ENCODE peak calls at places on chromosomes 16 and 17, in eight cellular contexts. Z is ascending aorta; I is CD4-positive, alpha-beta T cell; A is Panc1; M is left lung; E is neural crest cell; B is nephron progenitor cell; Y is pancreas. U is an unnamed sample.

GRCh38 chr17:44219636-44220210 is at the start of gene UBTF:
- DNase-seq in Z (peak), M (peak), I (peak), Y (peak), B (peak), A (no peak), E (peak), U (peak)

GRCh38 chr17:27415090-27415795 is 41.0 kb upstream of the KSR1 start:
- DNase-seq in E (no peak), Z (no peak), B (no peak), A (no peak), M (peak), Y (no peak), I (no peak), U (peak)

GRCh38 chr17:32015245-32016013 is 8.2 kb downstream of the LRRC37B start:
- DNase-seq in A (peak), I (no peak), Y (no peak), M (no peak), E (no peak), Z (no peak), B (peak), U (no peak)

GRCh38 chr16:57314161-57314785 is 29.8 kb upstream of the PLLP start:
- DNase-seq in E (no peak), B (no peak), M (no peak), Y (no peak), A (no peak), Z (peak), I (no peak), U (no peak)

GRCh38 chr17:34163681-34164080 is 91.4 kb upstream of the CCL2 start:
- DNase-seq in I (no peak), Z (no peak), A (no peak), E (no peak), B (no peak), Y (no peak), M (no peak), U (no peak)

GRCh38 chr16:49961087-49961486 is 63.9 kb upstream of the CNEP1R1 start:
- DNase-seq in E (no peak), B (no peak), Y (no peak), Z (no peak), I (no peak), A (no peak), M (no peak), U (no peak)

GRCh38 chr16:8689686-8690085 is 15.3 kb downstream of the ABAT start:
- DNase-seq in M (no peak), I (no peak), Z (no peak), Y (no peak), A (no peak), B (no peak), E (no peak), U (no peak)

GRCh38 chr17:1391577-1391976 is 8.4 kb downstream of the YWHAE start:
- DNase-seq in E (no peak), I (no peak), Z (no peak), M (no peak), A (no peak), Y (no peak), B (no peak), U (no peak)

GRCh38 chr16:56848955-56849689 is 15.9 kb upstream of the SLC12A3 start:
- DNase-seq in M (no peak), B (no peak), E (no peak), I (no peak), Y (no peak), A (no peak), Z (peak), U (no peak)

GRCh38 chr17:8960325-8961144 is 5.0 kb downstream of the PIK3R5 start:
- DNase-seq in I (no peak), Y (no peak), M (no peak), B (no peak), Z (no peak), E (no peak), A (no peak), U (no peak)

GRCh38 chr17:885971-886571 is 93.5 kb downstream of the NXN start:
- DNase-seq in E (no peak), Z (peak), M (no peak), I (no peak), B (no peak), A (no peak), Y (peak), U (no peak)

GRCh38 chr16:16019488-16019887 is 70.1 kb downstream of the ABCC1 start:
- DNase-seq in A (no peak), M (no peak), B (no peak), I (no peak), Y (no peak), E (no peak), Z (peak), U (no peak)

GRCh38 chr16:49958474-49958873 is 66.6 kb upstream of the CNEP1R1 start:
- DNase-seq in M (no peak), Y (no peak), B (no peak), A (no peak), Z (no peak), I (no peak), E (no peak), U (no peak)

GRCh38 chr16:17470871-17471744 is at the start of gene XYLT1:
- DNase-seq in B (peak), A (no peak), I (peak), Y (peak), E (peak), Z (peak), M (peak), U (peak)

GRCh38 chr17:73957564-73957963 is 245.9 kb upstream of the RPL38 start:
- DNase-seq in A (no peak), M (no peak), I (no peak), Y (no peak), Z (no peak), E (no peak), B (no peak), U (no peak)

GRCh38 chr17:36529121-36529520 is 5.5 kb downstream of the MYO19 start:
- DNase-seq in I (no peak), Y (no peak), A (no peak), B (no peak), E (no peak), Z (no peak), M (no peak), U (no peak)

GRCh38 chr16:13307861-13308260 is 406.5 kb downstream of the SHISA9 start:
- DNase-seq in M (no peak), Y (no peak), B (no peak), Z (no peak), E (no peak), I (no peak), A (no peak), U (no peak)

GRCh38 chr17:7167832-7168231 is 11.3 kb downstream of the ASGR1 start:
- DNase-seq in E (no peak), B (no peak), M (no peak), Y (no peak), Z (no peak), I (no peak), A (no peak), U (no peak)

GRCh38 chr17:77247048-77247541 is 106.3 kb downstream of the SEC14L1 start:
- DNase-seq in Y (peak), I (peak), E (peak), Z (peak), A (peak), B (peak), M (peak), U (peak)

GRCh38 chr17:16304832-16305231 is 48.4 kb downstream of the CENPV start:
- DNase-seq in Y (no peak), E (peak), M (no peak), B (peak), I (no peak), Z (no peak), A (peak), U (no peak)

GRCh38 chr17:82702161-82702932 is 3.8 kb upstream of the RAB40B start:
- DNase-seq in Z (no peak), Y (no peak), A (no peak), M (no peak), I (no peak), B (no peak), E (no peak), U (no peak)

GRCh38 chr17:68314916-68315535 is 23.7 kb downstream of the ARSG start:
- DNase-seq in E (no peak), B (no peak), I (no peak), A (no peak), M (peak), Z (no peak), Y (no peak), U (no peak)

GRCh38 chr16:82990155-82990554 is 363.4 kb downstream of the CDH13 start:
- DNase-seq in Z (no peak), A (no peak), B (no peak), Y (no peak), E (no peak), M (no peak), I (no peak), U (no peak)

GRCh38 chr16:30637952-30638351 is 12.8 kb upstream of the PRR14 start:
- DNase-seq in E (no peak), A (peak), I (no peak), M (no peak), B (no peak), Z (no peak), Y (no peak), U (no peak)

GRCh38 chr16:23026777-23027362 is 122.4 kb downstream of the USP31 start:
- DNase-seq in E (peak), Y (no peak), I (no peak), Z (no peak), B (peak), M (no peak), A (no peak), U (no peak)

GRCh38 chr17:77959216-77959925 is 868 bp downstream of the TNRC6C start:
- DNase-seq in A (no peak), M (no peak), E (no peak), Y (peak), Z (no peak), B (peak), I (peak), U (peak)

GRCh38 chr16:89364603-89365002 is 125.8 kb downstream of the ANKRD11 start:
- DNase-seq in B (no peak), I (no peak), M (no peak), A (no peak), Z (no peak), Y (peak), E (no peak), U (no peak)

GRCh38 chr16:89655062-89655643 is 2.4 kb downstream of the CHMP1A start:
- DNase-seq in A (no peak), Z (no peak), B (no peak), I (no peak), E (no peak), Y (no peak), M (no peak), U (no peak)

GRCh38 chr17:45131616-45132301 is 556 bp downstream of the PLCD3 start:
- DNase-seq in A (no peak), I (peak), E (peak), Z (peak), M (no peak), Y (peak), B (peak), U (peak)

GRCh38 chr16:89410794-89411309 is 79.5 kb downstream of the ANKRD11 start:
- DNase-seq in B (no peak), A (no peak), Y (peak), M (peak), I (no peak), Z (peak), E (no peak), U (peak)

GRCh38 chr17:56481654-56482053 is 111.8 kb upstream of the NOG start:
- DNase-seq in A (no peak), E (no peak), Z (no peak), Y (no peak), I (no peak), B (no peak), M (no peak), U (no peak)

GRCh38 chr17:51325471-51325870 is 65.1 kb downstream of the UTP18 start:
- DNase-seq in M (no peak), Z (no peak), I (no peak), E (no peak), B (no peak), A (no peak), Y (no peak), U (no peak)

GRCh38 chr17:51319186-51319585 is 58.8 kb downstream of the UTP18 start:
- DNase-seq in E (no peak), Y (no peak), M (no peak), A (no peak), B (no peak), I (no peak), Z (no peak), U (no peak)

GRCh38 chr17:51322390-51323029 is 62.2 kb downstream of the UTP18 start:
- DNase-seq in B (no peak), E (no peak), M (no peak), I (no peak), A (peak), Y (no peak), Z (no peak), U (no peak)
- TF ChIP-seq CTCF in B (peak), E (peak), M (no peak), I (peak), A (peak), Y (no peak), Z (no peak), U (peak)

GRCh38 chr17:4782652-4783051 is 3.5 kb downstream of the VMO1 start:
- DNase-seq in Y (no peak), B (no peak), A (no peak), I (no peak), E (no peak), Z (no peak), M (peak), U (no peak)
- TF ChIP-seq CTCF in Y (no peak), B (no peak), A (no peak), I (no peak), E (no peak), Z (no peak), M (no peak), U (no peak)

GRCh38 chr16:72787519-72788268 is 260.2 kb downstream of the ZFHX3 start:
- DNase-seq in Y (no peak), Z (peak), E (peak), A (no peak), M (peak), B (peak), I (peak), U (peak)
- TF ChIP-seq CTCF in Y (no peak), Z (no peak), E (no peak), A (no peak), M (no peak), B (no peak), I (no peak), U (no peak)

DNA sequence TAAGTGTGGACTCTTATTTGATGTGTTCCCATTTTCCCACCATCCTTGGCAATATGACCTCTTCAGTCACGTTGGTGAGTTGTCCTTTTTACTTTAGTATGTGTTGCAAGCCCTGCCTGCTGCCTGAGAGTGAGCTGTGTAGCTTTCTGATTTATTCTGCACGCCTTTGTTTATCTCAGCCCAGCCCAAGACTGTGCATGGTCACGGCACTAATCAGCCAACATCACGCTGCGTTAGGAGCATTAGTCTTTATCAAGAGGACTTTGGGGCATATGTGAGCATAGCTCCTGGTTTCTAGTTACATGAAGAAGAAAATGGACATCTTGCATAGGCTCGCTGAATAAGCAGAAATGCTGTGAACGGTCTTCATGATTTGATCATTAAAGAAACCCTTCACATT is 6.1 kb downstream of the TOM1L1 start:
- DNase-seq in Z (no peak), Y (no peak), I (no peak), M (no peak), A (no peak), E (no peak), B (no peak), U (no peak)
- TF ChIP-seq CTCF in Z (no peak), Y (no peak), I (no peak), M (no peak), A (no peak), E (no peak), B (no peak), U (no peak)

DNA sequence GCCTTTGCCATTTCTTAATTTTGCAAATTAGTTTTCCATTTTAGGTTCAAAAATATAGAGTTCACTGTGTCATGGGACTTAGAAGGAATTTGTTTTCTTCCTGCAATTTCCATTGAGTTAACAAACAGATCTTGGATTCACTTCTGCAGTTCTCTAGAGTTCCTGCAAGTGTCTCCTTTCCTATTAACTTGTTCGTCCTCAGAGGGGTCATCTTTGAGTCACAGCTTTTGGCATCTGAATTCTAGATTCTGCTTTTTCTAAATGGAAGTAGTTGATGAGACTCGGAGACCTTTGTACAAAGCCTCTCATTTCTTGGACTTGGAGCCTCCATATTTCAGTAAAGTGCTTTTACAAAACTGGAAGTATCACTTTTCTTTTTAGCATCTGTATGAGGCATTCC is 323.3 kb downstream of the BCAS3 start:
- DNase-seq in M (no peak), Z (no peak), Y (no peak), I (no peak), B (no peak), E (no peak), A (no peak), U (no peak)
- TF ChIP-seq CTCF in M (no peak), Z (no peak), Y (no peak), I (no peak), B (no peak), E (peak), A (peak), U (no peak)

DNA sequence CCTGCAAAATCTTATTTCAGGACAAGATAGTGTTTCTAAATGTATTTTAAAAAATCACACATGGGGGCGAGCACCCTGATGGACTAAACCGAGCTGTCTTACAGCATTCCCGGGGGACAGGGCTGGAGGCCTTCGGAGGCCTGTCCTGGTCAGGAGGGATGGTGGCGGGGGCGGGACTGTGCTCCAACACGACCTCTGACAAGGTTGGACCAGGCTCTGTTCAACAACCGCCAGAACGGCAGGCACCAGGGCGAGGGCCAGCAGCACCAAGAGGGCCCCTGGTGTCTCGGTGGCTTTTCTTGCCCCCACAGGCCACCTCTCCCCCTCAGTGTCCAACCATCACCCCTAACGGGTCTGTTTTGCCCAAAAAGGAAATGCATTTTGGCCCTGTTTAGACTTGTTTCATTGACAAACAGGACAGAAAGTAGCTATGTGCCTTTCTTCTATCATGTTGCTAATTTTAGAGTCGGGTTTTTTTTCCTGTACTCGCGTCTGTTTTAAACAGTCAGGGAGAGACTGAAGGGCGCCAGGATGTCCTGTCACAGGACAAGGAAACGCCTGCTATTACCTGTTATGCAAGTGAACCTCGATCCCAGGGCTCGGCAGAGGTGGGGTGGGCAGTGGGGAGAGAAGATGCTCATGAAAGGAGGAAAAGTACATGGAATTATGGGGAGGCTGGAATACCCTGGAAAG is 11.7 kb downstream of the TMEM204 start:
- DNase-seq in I (no peak), Y (no peak), B (no peak), M (no peak), A (no peak), Z (no peak), E (no peak), U (no peak)
- TF ChIP-seq CTCF in I (no peak), Y (no peak), B (no peak), M (no peak), A (no peak), Z (no peak), E (no peak), U (no peak)

GRCh38 chr16:71894921-71895678 is at the start of gene IST1:
- DNase-seq in M (peak), E (peak), B (peak), I (peak), A (peak), Z (peak), Y (peak), U (peak)

GRCh38 chr16:71893888-71894228 is 1.5 kb upstream of the IST1 start:
- DNase-seq in E (no peak), Z (no peak), I (no peak), A (no peak), Y (no peak), B (no peak), M (no peak), U (no peak)

GRCh38 chr16:71896688-71897368 is 1.5 kb downstream of the IST1 start:
- DNase-seq in M (no peak), I (no peak), A (no peak), B (no peak), Y (no peak), E (no peak), Z (no peak), U (no peak)

GRCh38 chr16:71895679-71896385 is 501 bp downstream of the IST1 start:
- DNase-seq in Z (no peak), A (no peak), Y (no peak), E (no peak), B (peak), M (peak), I (peak), U (peak)

GRCh38 chr16:71894229-71894920 is 956 bp upstream of the IST1 start:
- DNase-seq in E (peak), Z (peak), A (no peak), M (peak), I (peak), Y (peak), B (peak), U (peak)
- TF ChIP-seq CTCF in E (no peak), Z (no peak), A (no peak), M (no peak), I (no peak), Y (no peak), B (no peak), U (no peak)

DNA sequence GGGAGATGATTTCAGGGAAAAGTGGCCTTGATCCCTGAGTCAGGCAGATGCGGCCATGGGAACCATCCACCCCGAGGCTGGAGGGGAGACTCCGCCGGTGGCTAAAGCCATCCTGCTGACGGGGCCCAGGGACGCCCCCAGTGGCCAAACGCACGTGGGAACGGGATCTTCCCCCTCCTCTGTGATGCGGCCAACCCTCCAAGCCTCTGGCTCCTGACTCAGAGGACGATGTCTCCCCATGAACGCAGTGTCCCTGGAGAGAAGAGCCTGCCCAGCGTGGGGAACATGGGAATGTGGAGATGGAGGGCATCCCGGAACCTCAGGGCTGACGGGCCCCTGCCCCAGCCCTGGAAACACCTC is 25.0 kb downstream of the SLC7A5 start:
- DNase-seq in A (no peak), B (peak), Z (no peak), I (no peak), Y (no peak), E (no peak), M (no peak), U (peak)
- TF ChIP-seq CTCF in A (no peak), B (peak), Z (no peak), I (no peak), Y (no peak), E (peak), M (no peak), U (peak)

GRCh38 chr17:57909548-57909947 is 45.7 kb downstream of the CUEDC1 start:
- DNase-seq in I (no peak), Y (no peak), B (no peak), M (no peak), Z (no peak), E (no peak), A (no peak), U (no peak)

GRCh38 chr17:57908278-57908677 is 46.9 kb downstream of the CUEDC1 start:
- DNase-seq in B (no peak), Y (no peak), E (no peak), M (no peak), A (no peak), Z (no peak), I (no peak), U (no peak)

GRCh38 chr17:57905875-57906455 is 49.2 kb downstream of the CUEDC1 start:
- DNase-seq in E (no peak), Z (no peak), M (no peak), I (no peak), Y (no peak), A (no peak), B (no peak), U (no peak)

GRCh38 chr17:57903961-57904360 is 51.3 kb downstream of the CUEDC1 start:
- DNase-seq in Y (no peak), I (no peak), A (no peak), M (no peak), B (no peak), Z (no peak), E (no peak), U (no peak)

GRCh38 chr17:57906910-57907309 is 48.3 kb downstream of the CUEDC1 start:
- DNase-seq in M (no peak), A (no peak), E (peak), Z (no peak), B (no peak), Y (no peak), I (no peak), U (no peak)
- TF ChIP-seq CTCF in M (no peak), A (no peak), E (no peak), Z (no peak), B (peak), Y (no peak), I (no peak), U (no peak)

U was measured in glutamatergic neuron.